ENCODE peak calls at places on chromosomes 1 and 21, in nine cellular contexts. S is dorsolateral prefrontal cortex; L is PC-3; M is bronchial epithelial cell; T is cardiac muscle cell; B is AG09319; I is fibroblast of the aortic adventitia; N is H9; R is CD4-positive, alpha-beta T cell. P is an unnamed sample.
A peak's percentile ranks its signal among the peaks of the same experiment; 100 is the strongest.

GRCh38 chr1:31695327-31695726 is 8.5 kb downstream of the COL16A1 start:
- DNase-seq in S (no peak), L (no peak), M (no peak), T (no peak), B (no peak), I (no peak), N (no peak), R (no peak), P (no peak)

GRCh38 chr1:152049291-152050073 is 12.7 kb upstream of the S100A11 start:
- DNase-seq in S (no peak), L (peak; percentile 72), M (peak; percentile 93), T (no peak), B (no peak), I (peak; percentile 87), N (no peak), R (no peak), P (no peak)

GRCh38 chr21:41956926-41957729 is 3.3 kb upstream of the C2CD2 start:
- DNase-seq in S (peak; percentile 41), L (peak; percentile 83), M (peak; percentile 54), T (peak; percentile 31), B (no peak), I (peak; percentile 64), N (no peak), R (no peak), P (no peak)

GRCh38 chr1:4796161-4796998 is 142.0 kb downstream of the AJAP1 start:
- DNase-seq in S (no peak), L (no peak), M (no peak), T (no peak), B (no peak), I (no peak), N (no peak), R (no peak), P (no peak)

GRCh38 chr1:42835422-42835821 is 11.0 kb upstream of the ZNF691 start:
- DNase-seq in S (no peak), L (no peak), M (no peak), T (no peak), B (no peak), I (no peak), N (no peak), R (no peak), P (no peak)

GRCh38 chr1:216005916-216006315 is 417.3 kb downstream of the USH2A start:
- DNase-seq in S (no peak), L (peak; percentile 67), M (peak; percentile 19), T (no peak), B (no peak), I (peak; percentile 2), N (no peak), R (no peak), P (no peak)

GRCh38 chr21:41933259-41934079 is 20.3 kb downstream of the C2CD2 start:
- DNase-seq in S (peak; percentile 38), L (peak; percentile 85), M (peak; percentile 58), T (no peak), B (no peak), I (peak; percentile 77), N (no peak), R (no peak), P (no peak)

GRCh38 chr1:228014235-228014930 is 7.6 kb downstream of the WNT3A start:
- DNase-seq in S (peak; percentile 40), L (peak; percentile 22), M (peak; percentile 85), T (no peak), B (no peak), I (peak; percentile 37), N (no peak), R (no peak), P (no peak)

GRCh38 chr1:234601217-234602017 is 8.6 kb downstream of the IRF2BP2 start:
- DNase-seq in S (no peak), L (peak; percentile 22), M (no peak), T (no peak), B (no peak), I (peak; percentile 69), N (no peak), R (no peak), P (no peak)

GRCh38 chr21:45740491-45741357 is 97.2 kb downstream of the PCBP3 start:
- DNase-seq in S (no peak), L (no peak), M (no peak), T (no peak), B (no peak), I (no peak), N (no peak), R (no peak), P (no peak)

GRCh38 chr1:156618853-156619581 is at the start of gene HAPLN2:
- DNase-seq in S (no peak), L (peak; percentile 60), M (peak; percentile 32), T (peak; percentile 53), B (no peak), I (no peak), N (peak; percentile 80), R (no peak), P (no peak)
- TF ChIP-seq CTCF in S (peak; percentile 52), L (peak; percentile 72), M (peak; percentile 69), T (peak; percentile 57), B (peak; percentile 39), I (peak; percentile 43), N (peak; percentile 74), R (peak; percentile 34), P (no peak)

GRCh38 chr1:17630048-17630830 is 90.7 kb downstream of the ARHGEF10L start:
- DNase-seq in S (no peak), L (no peak), M (no peak), T (no peak), B (peak; percentile 42), I (peak; percentile 79), N (no peak), R (no peak), P (no peak)

GRCh38 chr1:17631410-17631809 is 91.9 kb downstream of the ARHGEF10L start:
- DNase-seq in S (no peak), L (no peak), M (no peak), T (no peak), B (no peak), I (no peak), N (no peak), R (no peak), P (no peak)

GRCh38 chr1:17627239-17628052 is 87.9 kb downstream of the ARHGEF10L start:
- DNase-seq in S (no peak), L (no peak), M (no peak), T (no peak), B (no peak), I (no peak), N (no peak), R (no peak), P (no peak)

GRCh38 chr1:17632106-17632505 is 92.6 kb downstream of the ARHGEF10L start:
- DNase-seq in S (no peak), L (no peak), M (no peak), T (no peak), B (no peak), I (no peak), N (no peak), R (no peak), P (no peak)

GRCh38 chr1:17629460-17629859 is 90.0 kb downstream of the ARHGEF10L start:
- DNase-seq in S (no peak), L (no peak), M (no peak), T (no peak), B (no peak), I (no peak), N (peak; percentile 81), R (no peak), P (no peak)
- TF ChIP-seq CTCF in S (peak; percentile 26), L (peak; percentile 49), M (peak; percentile 34), T (peak; percentile 8), B (peak; percentile 15), I (no peak), N (peak; percentile 82), R (no peak), P (no peak)

GRCh38 chr21:28489197-28489596 is 503.5 kb downstream of the LTN1 start:
- DNase-seq in S (peak; percentile 56), L (no peak), M (no peak), T (no peak), B (no peak), I (no peak), N (no peak), R (no peak), P (no peak)

GRCh38 chr21:28485301-28486022 is 507.2 kb downstream of the LTN1 start:
- DNase-seq in S (no peak), L (peak; percentile 41), M (peak; percentile 63), T (no peak), B (no peak), I (peak; percentile 96), N (no peak), R (no peak), P (no peak)

GRCh38 chr21:28492127-28492526 is 500.6 kb downstream of the LTN1 start:
- DNase-seq in S (no peak), L (no peak), M (no peak), T (no peak), B (no peak), I (no peak), N (no peak), R (no peak), P (no peak)

GRCh38 chr21:28482657-28483056 is 510.0 kb downstream of the LTN1 start:
- DNase-seq in S (no peak), L (peak; percentile 10), M (peak; percentile 12), T (no peak), B (no peak), I (no peak), N (no peak), R (no peak), P (no peak)

DNA sequence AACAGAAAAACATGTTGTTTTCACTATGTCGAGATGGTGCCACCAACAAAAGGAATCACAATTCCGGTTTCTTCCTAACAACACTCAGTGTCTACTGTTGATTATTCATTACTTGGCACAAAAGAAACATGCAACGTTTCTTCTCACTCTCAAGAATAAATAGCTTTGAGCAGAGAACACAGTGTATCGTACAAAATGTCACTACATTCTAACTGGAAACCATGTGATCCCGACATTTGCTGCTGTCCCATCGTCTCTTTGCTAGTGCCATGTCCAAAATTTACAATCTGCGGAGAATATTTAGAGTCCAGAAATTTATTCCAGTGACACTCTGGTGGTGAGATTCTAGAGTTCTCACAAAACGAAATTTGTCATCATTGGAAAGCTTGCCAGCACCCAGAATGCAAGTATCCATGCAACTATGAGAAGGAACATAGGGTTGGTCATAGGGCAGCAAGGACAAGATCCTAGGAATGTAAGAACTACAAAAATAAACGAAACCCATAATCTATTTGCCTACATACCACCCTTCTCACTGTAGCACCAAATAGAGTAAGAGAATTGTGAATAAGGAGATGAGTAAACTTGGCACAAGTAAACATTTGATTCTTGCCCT is 505.1 kb downstream of the LTN1 start:
- DNase-seq in S (no peak), L (no peak), M (no peak), T (no peak), B (no peak), I (no peak), N (no peak), R (no peak), P (no peak)
- TF ChIP-seq CTCF in S (no peak), L (no peak), M (no peak), T (no peak), B (no peak), I (no peak), N (no peak), R (no peak), P (no peak)

DNA sequence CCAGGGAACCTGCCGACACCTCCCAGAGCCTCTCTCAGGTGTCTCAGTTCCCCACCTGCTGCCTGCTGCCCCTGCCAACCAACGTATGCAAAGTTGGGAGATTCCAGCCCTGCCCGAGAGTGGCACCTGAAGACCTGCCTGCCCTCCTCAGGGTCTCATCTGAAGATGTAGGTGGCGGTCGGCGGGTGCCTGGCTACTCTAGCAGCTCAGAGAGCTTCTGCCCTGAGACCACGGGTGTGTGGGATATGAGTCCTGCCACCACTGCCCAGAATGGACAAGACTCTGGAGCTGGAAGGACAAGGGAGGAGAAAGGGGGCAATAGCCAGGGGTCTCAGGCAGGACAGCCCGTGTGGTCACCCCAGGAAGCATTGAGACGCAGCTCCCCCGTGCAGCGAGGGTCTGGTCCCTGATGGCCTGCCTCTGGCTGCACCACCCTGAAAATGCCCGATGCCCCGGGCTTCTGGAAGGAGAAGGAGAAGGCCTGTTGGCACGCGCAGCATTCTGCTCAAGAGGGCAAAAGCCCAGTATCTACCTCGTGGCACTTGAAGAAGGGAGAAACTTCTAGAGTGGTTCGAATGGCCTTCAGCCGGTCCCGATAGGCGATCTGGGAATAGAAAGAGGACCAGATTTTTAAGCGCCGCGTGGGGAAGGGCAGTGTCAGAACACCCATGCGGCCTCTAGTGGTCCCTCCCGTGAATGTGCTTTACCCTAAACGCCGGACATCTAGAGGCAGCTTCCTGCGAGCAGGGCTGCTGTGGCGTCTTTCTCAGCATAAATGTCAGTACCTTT is 88.8 kb downstream of the STUM start:
- DNase-seq in S (peak; percentile 44), L (no peak), M (no peak), T (no peak), B (no peak), I (peak; percentile 68), N (no peak), R (no peak), P (no peak)
- TF ChIP-seq CTCF in S (peak; percentile 31), L (peak; percentile 28), M (peak; percentile 37), T (peak; percentile 69), B (peak; percentile 67), I (peak; percentile 80), N (peak; percentile 59), R (no peak), P (no peak)